ENCODE peak calls at places on chromosomes 12 and 14, in five cellular contexts. One of them, this sample, is unnamed.

GRCh38 chr12:27055966-27056365 is 26.4 kb downstream of the C12orf71 start:
- DNase-seq in nephron progenitor cell: no peak
- DNase-seq in NB4: no peak
- DNase-seq in astrocyte of the spinal cord: no peak
- DNase-seq in ELR: no peak
- DNase-seq in this sample: no peak

GRCh38 chr12:55955800-55956508 is 9.9 kb downstream of the PMEL start:
- DNase-seq in nephron progenitor cell: no peak
- DNase-seq in NB4: peak; percentile 71
- DNase-seq in astrocyte of the spinal cord: peak; percentile 46
- DNase-seq in ELR: peak; percentile 90
- DNase-seq in this sample: peak; percentile 70

GRCh38 chr12:67811437-67812361 is 163.2 kb downstream of the DYRK2 start:
- DNase-seq in nephron progenitor cell: no peak
- DNase-seq in NB4: peak; percentile 8
- DNase-seq in astrocyte of the spinal cord: peak; percentile 72
- DNase-seq in ELR: peak; percentile 93
- DNase-seq in this sample: no peak

GRCh38 chr12:68894276-68894855 is 38.6 kb downstream of the CPM start:
- DNase-seq in nephron progenitor cell: no peak
- DNase-seq in NB4: no peak
- DNase-seq in astrocyte of the spinal cord: no peak
- DNase-seq in ELR: no peak
- DNase-seq in this sample: no peak

GRCh38 chr12:99852666-99853065 is 132.1 kb downstream of the ANKS1B start:
- DNase-seq in nephron progenitor cell: no peak
- DNase-seq in NB4: peak; percentile 5
- DNase-seq in astrocyte of the spinal cord: no peak
- DNase-seq in ELR: no peak
- DNase-seq in this sample: no peak

GRCh38 chr14:104967414-104968152 is 10.6 kb downstream of the AHNAK2 start:
- DNase-seq in nephron progenitor cell: peak; percentile 60
- DNase-seq in NB4: no peak
- DNase-seq in astrocyte of the spinal cord: peak; percentile 59
- DNase-seq in ELR: peak; percentile 64
- DNase-seq in this sample: peak; percentile 64

GRCh38 chr14:90778468-90779255 is 37.6 kb downstream of the TTC7B start:
- DNase-seq in nephron progenitor cell: no peak
- DNase-seq in NB4: no peak
- DNase-seq in astrocyte of the spinal cord: no peak
- DNase-seq in ELR: no peak
- DNase-seq in this sample: no peak

GRCh38 chr14:23160924-23161522 is 22.4 kb downstream of the SLC7A8 start:
- DNase-seq in nephron progenitor cell: no peak
- DNase-seq in NB4: peak; percentile 68
- DNase-seq in astrocyte of the spinal cord: peak; percentile 82
- DNase-seq in ELR: peak; percentile 55
- DNase-seq in this sample: peak; percentile 7

GRCh38 chr12:105256011-105256410 is 20.0 kb upstream of the APPL2 start:
- DNase-seq in nephron progenitor cell: no peak
- DNase-seq in NB4: no peak
- DNase-seq in astrocyte of the spinal cord: no peak
- DNase-seq in ELR: peak; percentile 38
- DNase-seq in this sample: no peak

GRCh38 chr14:39265032-39265431 is 31.3 kb downstream of the MIA2 start:
- DNase-seq in nephron progenitor cell: no peak
- DNase-seq in NB4: peak; percentile 42
- DNase-seq in astrocyte of the spinal cord: peak; percentile 47
- DNase-seq in ELR: peak; percentile 42
- DNase-seq in this sample: peak; percentile 6

GRCh38 chr14:85853996-85854526 is 324.1 kb downstream of the FLRT2 start:
- DNase-seq in nephron progenitor cell: no peak
- DNase-seq in NB4: no peak
- DNase-seq in astrocyte of the spinal cord: no peak
- DNase-seq in ELR: no peak
- DNase-seq in this sample: no peak

GRCh38 chr12:105658389-105658788 is 327.9 kb downstream of the C12orf75 start:
- DNase-seq in nephron progenitor cell: no peak
- DNase-seq in NB4: no peak
- DNase-seq in astrocyte of the spinal cord: no peak
- DNase-seq in ELR: no peak
- DNase-seq in this sample: peak; percentile 66

GRCh38 chr14:75906680-75907280 is 75.0 kb downstream of the TGFB3 start:
- DNase-seq in nephron progenitor cell: peak; percentile 79
- DNase-seq in NB4: peak; percentile 57
- DNase-seq in astrocyte of the spinal cord: peak; percentile 69
- DNase-seq in ELR: peak; percentile 76
- DNase-seq in this sample: peak; percentile 81

This sample was measured in dermis blood vessel endothelial cell.